ENCODE peak calls at places on chromosomes 12 and 14, in ten cellular contexts. V is foreskin keratinocyte, F is AG04449, Y is mucosa of descending colon, H is B cell, N is iris pigment epithelial cell, T is IMR-90, R is hypothalamus, B is activated gamma-delta T cell treated with Interleukin-2 at 50 U/mL for 16 hours, D is substantia nigra. G is an unnamed sample.

GRCh38 chr12:79223210-79223609 is 358.6 kb downstream of the SYT1 start:
- DNase-seq in T (no peak), R (no peak), H (no peak), N (no peak), V (no peak), B (no peak), F (no peak), D (no peak), Y (no peak), G (no peak)

GRCh38 chr12:131596115-131596514 is 114.8 kb upstream of the SFSWAP start:
- DNase-seq in D (no peak), F (no peak), T (no peak), B (no peak), N (no peak), V (no peak), Y (no peak), H (no peak), R (no peak), G (no peak)

GRCh38 chr12:111453071-111453989 is 47.6 kb downstream of the SH2B3 start:
- DNase-seq in B (no peak), R (no peak), T (no peak), F (no peak), N (no peak), Y (no peak), H (no peak), V (no peak), D (no peak), G (no peak)

GRCh38 chr12:30874455-30875313 is 51.9 kb upstream of the TSPAN11 start:
- DNase-seq in F (no peak), T (no peak), N (no peak), H (no peak), Y (no peak), D (no peak), B (no peak), R (no peak), V (no peak), G (no peak)

GRCh38 chr12:22231836-22232235 is 102.7 kb downstream of the ST8SIA1 start:
- DNase-seq in D (no peak), R (no peak), Y (no peak), F (no peak), B (no peak), V (no peak), N (no peak), H (no peak), T (no peak), G (no peak)

GRCh38 chr12:3614806-3615466 is 123.9 kb downstream of the PRMT8 start:
- DNase-seq in Y (no peak), R (no peak), N (no peak), T (no peak), D (no peak), V (no peak), H (no peak), F (no peak), B (no peak), G (no peak)

GRCh38 chr12:84508325-84508861 is 404.2 kb downstream of the SLC6A15 start:
- DNase-seq in R (no peak), N (peak), F (peak), D (no peak), Y (peak), B (no peak), V (peak), H (no peak), T (peak), G (peak)

GRCh38 chr14:94080606-94081385 is at the start of the genes DDX24 and IFI27L1:
- DNase-seq in B (peak), F (peak), H (peak), T (peak), D (peak), V (peak), N (peak), R (peak), Y (peak), G (peak)

GRCh38 chr12:77339610-77340009 is 274.2 kb upstream of the E2F7 start:
- DNase-seq in Y (no peak), N (no peak), T (peak), R (no peak), F (no peak), B (no peak), V (peak), D (no peak), H (no peak), G (no peak)

GRCh38 chr14:103031956-103032355 is 25.4 kb downstream of the CDC42BPB start:
- DNase-seq in R (no peak), T (no peak), B (no peak), Y (peak), F (no peak), H (no peak), V (peak), N (no peak), D (no peak), G (no peak)

GRCh38 chr12:2944401-2945047 is 14.7 kb upstream of the TEAD4 start:
- DNase-seq in B (peak), N (peak), F (no peak), D (peak), H (peak), V (peak), R (peak), T (peak), Y (peak), G (no peak)

GRCh38 chr12:94289551-94290312 is 141.4 kb downstream of the PLXNC1 start:
- DNase-seq in Y (no peak), T (peak), H (no peak), D (no peak), R (no peak), F (peak), B (no peak), N (peak), V (peak), G (no peak)

GRCh38 chr14:56555921-56556570 is 23.6 kb upstream of the TMEM260 start:
- DNase-seq in F (no peak), Y (no peak), H (peak), D (no peak), V (peak), T (peak), R (no peak), B (no peak), N (peak), G (no peak)

GRCh38 chr14:35687335-35687939 is 121.7 kb downstream of the RALGAPA1 start:
- DNase-seq in T (peak), Y (peak), N (peak), V (peak), H (peak), R (no peak), F (no peak), B (peak), D (no peak), G (peak)

GRCh38 chr12:22447223-22447622 is 97.1 kb downstream of the C2CD5 start:
- DNase-seq in N (peak), D (no peak), H (no peak), F (no peak), V (peak), R (no peak), B (no peak), T (peak), Y (no peak), G (no peak)

GRCh38 chr14:22915886-22916521 is 2.9 kb downstream of the RBM23 start:
- DNase-seq in B (no peak), T (no peak), V (no peak), D (no peak), N (peak), R (no peak), H (no peak), Y (no peak), F (no peak), G (no peak)

GRCh38 chr12:9651265-9651729 is 18.2 kb upstream of the CLEC2D start:
- DNase-seq in T (peak), D (no peak), F (peak), N (peak), V (peak), Y (no peak), R (no peak), H (peak), B (no peak), G (no peak)

GRCh38 chr12:70876952-70877351 is 43.6 kb downstream of the PTPRR start:
- DNase-seq in V (peak), T (peak), D (no peak), B (no peak), N (peak), R (no peak), Y (no peak), F (peak), H (no peak), G (no peak)

GRCh38 chr12:60152756-60153155 is 556.9 kb downstream of the SLC16A7 start:
- DNase-seq in R (no peak), N (no peak), F (no peak), H (no peak), T (no peak), Y (no peak), V (peak), D (no peak), B (no peak), G (no peak)

GRCh38 chr14:92121207-92121669 is 268 bp downstream of the NDUFB1 start:
- DNase-seq in T (peak), N (peak), F (no peak), D (no peak), H (no peak), R (no peak), Y (peak), B (no peak), V (no peak), G (no peak)

GRCh38 chr14:58607571-58608317 is 30.0 kb upstream of the DACT1 start:
- DNase-seq in N (peak), T (peak), Y (no peak), B (no peak), D (no peak), R (no peak), H (no peak), V (peak), F (peak), G (peak)

GRCh38 chr12:19546027-19546426 is 106.7 kb downstream of the AEBP2 start:
- DNase-seq in Y (no peak), R (no peak), D (no peak), T (no peak), N (peak), H (no peak), B (no peak), V (no peak), F (no peak), G (no peak)

GRCh38 chr12:132834181-132834711 is 5.6 kb upstream of the GOLGA3 start:
- DNase-seq in D (no peak), H (no peak), V (no peak), T (no peak), N (no peak), R (no peak), Y (no peak), B (no peak), F (no peak), G (no peak)

GRCh38 chr14:29215853-29216252 is 449.3 kb downstream of the FOXG1 start:
- DNase-seq in B (no peak), N (peak), Y (no peak), F (no peak), D (no peak), R (no peak), H (no peak), T (no peak), V (peak), G (no peak)

GRCh38 chr12:131386167-131386521 is 324.7 kb upstream of the SFSWAP start:
- DNase-seq in F (no peak), V (no peak), B (no peak), T (no peak), D (no peak), N (no peak), Y (no peak), R (no peak), H (no peak), G (no peak)

GRCh38 chr12:27975222-27976136 is 2.9 kb upstream of the PTHLH start:
- DNase-seq in N (peak), T (peak), D (no peak), F (no peak), B (no peak), R (no peak), Y (no peak), V (peak), H (no peak), G (no peak)

GRCh38 chr12:56510786-56511185 is 10.8 kb upstream of the RBMS2 start:
- DNase-seq in T (no peak), N (no peak), V (no peak), F (no peak), R (no peak), B (no peak), H (no peak), Y (no peak), D (no peak), G (no peak)

GRCh38 chr14:22024117-22024516 is 350.5 kb upstream of the OR4E1 start:
- DNase-seq in R (no peak), F (no peak), Y (no peak), H (no peak), D (no peak), V (no peak), B (no peak), T (no peak), N (no peak), G (no peak)

GRCh38 chr14:64324461-64325255 is 30.5 kb upstream of the ESR2 start:
- DNase-seq in T (peak), R (no peak), V (peak), H (no peak), N (peak), Y (no peak), B (no peak), F (no peak), D (no peak), G (no peak)

GRCh38 chr14:22598896-22599244 is 770 bp downstream of the ABHD4 start:
- DNase-seq in T (peak), H (peak), R (no peak), D (no peak), Y (peak), B (peak), F (no peak), V (peak), N (peak), G (no peak)

GRCh38 chr14:88559852-88560251 is 3.0 kb upstream of the ZC3H14 start:
- DNase-seq in H (no peak), Y (no peak), F (no peak), D (no peak), V (no peak), B (no peak), N (peak), T (peak), R (no peak), G (peak)

GRCh38 chr14:95361373-95362179 is 41.9 kb upstream of the CLMN start:
- DNase-seq in D (no peak), R (no peak), N (peak), V (peak), H (peak), B (peak), T (no peak), F (no peak), Y (peak), G (no peak)

GRCh38 chr14:102510616-102511520 is 1.3 kb upstream of the ANKRD9 start:
- DNase-seq in D (no peak), N (no peak), F (no peak), R (no peak), T (no peak), V (no peak), Y (peak), B (no peak), H (peak), G (no peak)

G was measured in amniotic stem cell.